ENCODE peak calls at places on chromosomes 12 and 14, in nine cellular contexts. H is stimulated activated CD4-positive, alpha-beta T cell treated with anti-CD3 and anti-CD28 coated beads, Interleukin-1b, Interleukin-23, amount 100 ng/mL, for 4 hours; A is hippocampal formation; C is HTR-8/SVneo; Y is neural crest cell; G is fibroblast of the conjunctiva; E is thoracic aorta; B is non-pigmented ciliary epithelial cell; R is stimulated activated effector memory CD8-positive, alpha-beta T cell treated with anti-CD3 and anti-CD28 coated beads, Interleukin-12 subunit alpha, Interleukin-12 subunit beta, amount 100 ng/mL, for 72 hours. N is an unnamed sample.

GRCh38 chr14:105204206-105204930 is 23.3 kb upstream of the NUDT14 start:
- DNase-seq in G (peak), H (no peak), C (no peak), A (peak), R (no peak), E (no peak), B (no peak), Y (no peak), N (no peak)

GRCh38 chr14:58430156-58430555 is 2.6 kb downstream of the KIAA0586 start:
- DNase-seq in E (no peak), Y (no peak), A (no peak), G (no peak), R (no peak), C (no peak), B (peak), H (no peak), N (no peak)

GRCh38 chr14:90815817-90816662 is at the start of gene TTC7B:
- DNase-seq in A (no peak), B (no peak), E (no peak), R (no peak), Y (peak), C (peak), G (no peak), H (peak), N (no peak)

GRCh38 chr12:122060069-122060468 is 18.5 kb upstream of the MLXIP start:
- DNase-seq in R (no peak), H (no peak), B (no peak), A (no peak), C (no peak), E (no peak), G (no peak), Y (no peak), N (no peak)

GRCh38 chr12:81692008-81692407 is 67.1 kb downstream of the PPFIA2 start:
- DNase-seq in B (no peak), H (no peak), G (no peak), E (no peak), A (no peak), R (no peak), Y (no peak), C (no peak), N (no peak)

GRCh38 chr14:80996049-80996901 is 40.9 kb downstream of the TSHR start:
- DNase-seq in E (no peak), A (peak), R (no peak), H (no peak), B (peak), Y (peak), G (peak), C (peak), N (no peak)

GRCh38 chr14:57870686-57871457 is 5.0 kb upstream of the SLC35F4 start:
- DNase-seq in G (no peak), A (no peak), B (no peak), C (no peak), Y (no peak), R (no peak), H (no peak), E (no peak), N (no peak)

GRCh38 chr12:19263666-19264065 is 134.1 kb downstream of the PLEKHA5 start:
- DNase-seq in H (no peak), Y (no peak), G (no peak), E (no peak), R (no peak), B (no peak), C (no peak), A (no peak), N (no peak)

GRCh38 chr14:54695196-54695595 is 128.3 kb downstream of the SAMD4A start:
- DNase-seq in H (no peak), G (no peak), R (no peak), Y (no peak), C (no peak), B (no peak), A (no peak), E (no peak), N (no peak)

GRCh38 chr12:57832966-57833365 is 13.6 kb downstream of the CTDSP2 start:
- DNase-seq in R (no peak), A (no peak), C (no peak), B (no peak), H (no peak), G (no peak), E (no peak), Y (no peak), N (no peak)

GRCh38 chr12:54066408-54066807 is 12.8 kb downstream of the HOXC4 start:
- DNase-seq in H (no peak), E (no peak), A (no peak), Y (no peak), R (no peak), C (no peak), B (no peak), G (no peak), N (no peak)

GRCh38 chr12:127389923-127390322 is 877.0 kb upstream of the TMEM132C start:
- DNase-seq in R (no peak), C (peak), G (peak), E (no peak), B (peak), Y (peak), A (no peak), H (no peak), N (no peak)

GRCh38 chr12:26631846-26632245 is 201.1 kb downstream of the ITPR2 start:
- DNase-seq in A (no peak), B (no peak), C (no peak), Y (no peak), R (no peak), G (no peak), H (no peak), E (no peak), N (no peak)

GRCh38 chr12:46153267-46153872 is 115.5 kb downstream of the SLC38A1 start:
- DNase-seq in B (no peak), Y (no peak), E (no peak), A (no peak), G (peak), C (no peak), H (no peak), R (no peak), N (no peak)

GRCh38 chr14:69495341-69495921 is 10.9 kb downstream of the PLEKHD1 start:
- DNase-seq in R (no peak), A (no peak), B (no peak), Y (no peak), C (no peak), H (no peak), G (no peak), E (no peak), N (no peak)

GRCh38 chr12:70366581-70367267 is 634 bp downstream of the KCNMB4 start:
- DNase-seq in Y (peak), G (no peak), E (no peak), B (no peak), C (peak), R (peak), A (peak), H (peak), N (no peak)